ENCODE peak calls at places on chromosomes 2 and 18, in six cellular contexts. One of them, this sample, is unnamed. For H3K9me3, the result is how much of the 10 kb centered on the place peaks cover.

GRCh38 chr2:69205491-69205890 is 181.5 kb downstream of the GFPT1 start:
- DNase-seq in heart left ventricle: no peak
- DNase-seq in fibroblast of lung: no peak
- DNase-seq in esophagus squamous epithelium: no peak
- DNase-seq in cardiac muscle cell: no peak
- DNase-seq in tibial artery: no peak
- DNase-seq in this sample: no peak

GRCh38 chr2:194616334-194616733 is 1040.7 kb upstream of the SLC39A10 start:
- DNase-seq in fibroblast of lung: no peak
- DNase-seq in esophagus squamous epithelium: no peak
- DNase-seq in tibial artery: no peak
- DNase-seq in heart left ventricle: no peak
- DNase-seq in cardiac muscle cell: no peak
- DNase-seq in this sample: no peak

GRCh38 chr2:54081574-54081973 is 33.8 kb upstream of the ACYP2 start:
- DNase-seq in fibroblast of lung: no peak
- DNase-seq in cardiac muscle cell: no peak
- DNase-seq in tibial artery: no peak
- DNase-seq in heart left ventricle: no peak
- DNase-seq in esophagus squamous epithelium: no peak
- DNase-seq in this sample: no peak

GRCh38 chr2:71894266-71894665 is 253.4 kb downstream of the CYP26B1 start:
- DNase-seq in heart left ventricle: no peak
- DNase-seq in cardiac muscle cell: no peak
- DNase-seq in esophagus squamous epithelium: no peak
- DNase-seq in tibial artery: no peak
- DNase-seq in fibroblast of lung: no peak
- DNase-seq in this sample: no peak

GRCh38 chr2:150167711-150168110 is 319.8 kb downstream of the RND3 start:
- DNase-seq in heart left ventricle: no peak
- DNase-seq in cardiac muscle cell: peak
- DNase-seq in fibroblast of lung: peak
- DNase-seq in esophagus squamous epithelium: no peak
- DNase-seq in tibial artery: no peak
- DNase-seq in this sample: no peak

GRCh38 chr2:53422979-53423378 is 344.6 kb upstream of the CHAC2 start:
- DNase-seq in heart left ventricle: no peak
- DNase-seq in fibroblast of lung: peak
- DNase-seq in tibial artery: no peak
- DNase-seq in esophagus squamous epithelium: no peak
- DNase-seq in cardiac muscle cell: peak
- DNase-seq in this sample: no peak

GRCh38 chr2:29236074-29236473 is 120.9 kb downstream of the CLIP4 start:
- DNase-seq in tibial artery: peak
- DNase-seq in fibroblast of lung: no peak
- DNase-seq in esophagus squamous epithelium: no peak
- DNase-seq in cardiac muscle cell: no peak
- DNase-seq in heart left ventricle: no peak
- DNase-seq in this sample: no peak

GRCh38 chr2:120767486-120768005 is 31.9 kb downstream of the GLI2 start:
- DNase-seq in esophagus squamous epithelium: no peak
- DNase-seq in heart left ventricle: peak
- DNase-seq in tibial artery: no peak
- DNase-seq in cardiac muscle cell: no peak
- DNase-seq in fibroblast of lung: no peak
- DNase-seq in this sample: no peak

GRCh38 chr2:150410809-150411208 is 76.7 kb downstream of the RND3 start:
- DNase-seq in heart left ventricle: no peak
- DNase-seq in tibial artery: no peak
- DNase-seq in cardiac muscle cell: peak
- DNase-seq in fibroblast of lung: no peak
- DNase-seq in esophagus squamous epithelium: no peak
- DNase-seq in this sample: peak

DNA sequence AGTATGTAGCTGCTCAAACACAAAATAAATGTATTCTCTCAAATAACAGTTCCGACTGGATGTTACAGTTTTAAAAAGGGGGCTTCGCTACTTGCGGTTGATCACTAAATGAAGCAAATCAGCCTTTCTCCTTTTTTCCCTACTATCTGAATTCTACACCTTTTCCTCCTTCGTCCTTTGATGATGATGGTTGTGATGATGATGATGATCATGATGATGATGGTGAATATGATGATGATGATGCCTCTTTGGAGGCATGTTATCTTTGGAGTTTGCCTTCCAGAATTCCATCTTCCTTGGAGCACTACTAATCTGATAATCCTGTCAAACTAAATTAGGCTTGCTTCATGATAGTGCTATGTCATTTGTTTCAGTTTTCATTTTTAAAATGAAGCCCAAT is 1073.3 kb downstream of the SOCS6 start:
- DNase-seq in heart left ventricle: no peak
- DNase-seq in fibroblast of lung: no peak
- DNase-seq in cardiac muscle cell: no peak
- DNase-seq in esophagus squamous epithelium: no peak
- DNase-seq in tibial artery: no peak
- DNase-seq in this sample: no peak
- H3K9me3 ChIP-seq in heart left ventricle: under half
- H3K9me3 ChIP-seq in fibroblast of lung: under half
- H3K9me3 ChIP-seq in cardiac muscle cell: under half
- H3K9me3 ChIP-seq in esophagus squamous epithelium: under half
- H3K9me3 ChIP-seq in tibial artery: under half
- H3K9me3 ChIP-seq in this sample: under half

DNA sequence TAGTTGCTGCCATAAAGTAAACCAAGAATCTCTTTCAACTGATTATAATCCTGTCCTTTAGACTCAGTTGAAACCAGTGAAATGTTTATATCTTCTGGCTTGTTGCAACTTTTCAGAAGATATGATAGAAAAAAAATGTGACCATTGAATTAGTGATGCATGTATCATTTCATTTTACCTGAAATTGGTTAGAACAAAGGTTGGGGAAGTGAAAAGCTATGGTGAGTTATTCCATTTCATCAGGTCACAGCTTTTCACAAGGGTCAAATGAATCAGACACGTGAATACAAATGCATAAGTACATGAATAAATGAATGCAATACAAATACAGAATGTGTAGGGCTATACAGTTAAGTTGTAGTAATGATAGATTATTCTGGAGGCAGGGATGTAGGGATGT is 15.1 kb downstream of the CCDC85A start:
- DNase-seq in esophagus squamous epithelium: no peak
- DNase-seq in cardiac muscle cell: no peak
- DNase-seq in tibial artery: no peak
- DNase-seq in heart left ventricle: no peak
- DNase-seq in fibroblast of lung: no peak
- DNase-seq in this sample: no peak
- H3K27ac ChIP-seq in esophagus squamous epithelium: no peak
- H3K27ac ChIP-seq in cardiac muscle cell: no peak
- H3K27ac ChIP-seq in tibial artery: no peak
- H3K27ac ChIP-seq in heart left ventricle: no peak
- H3K27ac ChIP-seq in fibroblast of lung: no peak
- H3K27ac ChIP-seq in this sample: no peak

GRCh38 chr2:12657560-12657959 is 59.2 kb upstream of the TRIB2 start:
- DNase-seq in tibial artery: no peak
- DNase-seq in fibroblast of lung: no peak
- DNase-seq in cardiac muscle cell: no peak
- DNase-seq in esophagus squamous epithelium: no peak
- DNase-seq in heart left ventricle: no peak
- DNase-seq in this sample: no peak

GRCh38 chr2:12665334-12665733 is 51.4 kb upstream of the TRIB2 start:
- DNase-seq in tibial artery: no peak
- DNase-seq in fibroblast of lung: no peak
- DNase-seq in cardiac muscle cell: peak
- DNase-seq in esophagus squamous epithelium: no peak
- DNase-seq in heart left ventricle: peak
- DNase-seq in this sample: no peak

GRCh38 chr2:12663306-12664037 is 53.3 kb upstream of the TRIB2 start:
- DNase-seq in tibial artery: no peak
- DNase-seq in esophagus squamous epithelium: no peak
- DNase-seq in fibroblast of lung: no peak
- DNase-seq in cardiac muscle cell: no peak
- DNase-seq in heart left ventricle: peak
- DNase-seq in this sample: no peak

GRCh38 chr2:12658287-12658945 is 58.3 kb upstream of the TRIB2 start:
- DNase-seq in cardiac muscle cell: no peak
- DNase-seq in esophagus squamous epithelium: no peak
- DNase-seq in heart left ventricle: no peak
- DNase-seq in fibroblast of lung: no peak
- DNase-seq in tibial artery: no peak
- DNase-seq in this sample: no peak

GRCh38 chr2:12661472-12661871 is 55.3 kb upstream of the TRIB2 start:
- DNase-seq in esophagus squamous epithelium: no peak
- DNase-seq in heart left ventricle: no peak
- DNase-seq in tibial artery: no peak
- DNase-seq in fibroblast of lung: no peak
- DNase-seq in cardiac muscle cell: peak
- DNase-seq in this sample: no peak
- TF ChIP-seq CTCF in esophagus squamous epithelium: no peak
- TF ChIP-seq CTCF in heart left ventricle: no peak
- TF ChIP-seq CTCF in tibial artery: no peak
- TF ChIP-seq CTCF in fibroblast of lung: no peak
- TF ChIP-seq CTCF in cardiac muscle cell: no peak
- TF ChIP-seq CTCF in this sample: no peak

GRCh38 chr2:207333599-207334308 is 168.0 kb upstream of the KLF7 start:
- DNase-seq in tibial artery: no peak
- DNase-seq in fibroblast of lung: no peak
- DNase-seq in cardiac muscle cell: peak
- DNase-seq in heart left ventricle: no peak
- DNase-seq in esophagus squamous epithelium: no peak
- DNase-seq in this sample: no peak

GRCh38 chr2:207337234-207338219 is 171.8 kb upstream of the KLF7 start:
- DNase-seq in fibroblast of lung: peak
- DNase-seq in cardiac muscle cell: peak
- DNase-seq in esophagus squamous epithelium: no peak
- DNase-seq in heart left ventricle: no peak
- DNase-seq in tibial artery: no peak
- DNase-seq in this sample: no peak

GRCh38 chr2:207334309-207334630 is 168.5 kb upstream of the KLF7 start:
- DNase-seq in cardiac muscle cell: no peak
- DNase-seq in tibial artery: no peak
- DNase-seq in esophagus squamous epithelium: no peak
- DNase-seq in heart left ventricle: no peak
- DNase-seq in fibroblast of lung: peak
- DNase-seq in this sample: no peak

GRCh38 chr2:207332473-207333212 is 166.9 kb upstream of the KLF7 start:
- DNase-seq in esophagus squamous epithelium: no peak
- DNase-seq in cardiac muscle cell: peak
- DNase-seq in heart left ventricle: no peak
- DNase-seq in tibial artery: no peak
- DNase-seq in fibroblast of lung: no peak
- DNase-seq in this sample: no peak

DNA sequence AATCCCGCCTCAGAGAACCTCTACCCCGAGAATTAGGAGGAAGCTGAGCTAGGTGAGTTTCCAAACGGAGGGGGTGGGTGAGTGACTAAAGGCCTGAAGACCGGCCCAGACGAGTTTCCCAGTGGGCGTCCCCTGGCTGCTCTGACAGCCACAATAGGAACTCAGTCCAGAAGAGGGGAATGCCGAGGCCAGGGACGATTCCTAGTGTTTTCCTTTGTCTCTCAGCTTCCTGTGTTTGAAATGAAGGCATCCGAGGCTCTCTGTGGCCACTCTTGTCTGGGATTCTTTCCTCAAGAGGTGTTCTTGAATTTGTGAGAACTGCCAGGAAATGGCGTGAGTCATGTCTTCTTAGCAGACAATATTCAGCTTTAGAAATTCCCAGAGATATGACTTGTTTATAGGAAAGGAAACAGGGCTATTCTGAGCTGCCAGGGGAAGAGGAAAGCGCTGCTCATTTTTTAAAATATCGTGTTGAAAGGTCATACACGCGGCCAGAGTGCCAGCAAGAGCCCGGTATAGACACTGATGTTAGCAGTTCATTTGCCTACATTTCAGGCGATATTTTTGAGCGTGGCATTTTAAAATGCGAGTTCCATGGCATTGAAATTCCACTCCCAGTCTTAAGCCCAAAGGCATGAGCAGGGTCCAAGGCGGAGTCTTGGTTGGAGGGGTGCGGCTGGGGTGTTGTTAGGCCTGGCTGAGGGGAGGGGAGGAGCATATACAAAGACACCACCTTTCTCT is 169.1 kb upstream of the KLF7 start:
- DNase-seq in heart left ventricle: peak
- DNase-seq in fibroblast of lung: peak
- DNase-seq in tibial artery: peak
- DNase-seq in esophagus squamous epithelium: no peak
- DNase-seq in cardiac muscle cell: peak
- DNase-seq in this sample: peak
- H3K9me3 ChIP-seq in heart left ventricle: under half
- H3K9me3 ChIP-seq in fibroblast of lung: under half
- H3K9me3 ChIP-seq in tibial artery: under half
- H3K9me3 ChIP-seq in esophagus squamous epithelium: under half
- H3K9me3 ChIP-seq in cardiac muscle cell: under half
- H3K9me3 ChIP-seq in this sample: under half

DNA sequence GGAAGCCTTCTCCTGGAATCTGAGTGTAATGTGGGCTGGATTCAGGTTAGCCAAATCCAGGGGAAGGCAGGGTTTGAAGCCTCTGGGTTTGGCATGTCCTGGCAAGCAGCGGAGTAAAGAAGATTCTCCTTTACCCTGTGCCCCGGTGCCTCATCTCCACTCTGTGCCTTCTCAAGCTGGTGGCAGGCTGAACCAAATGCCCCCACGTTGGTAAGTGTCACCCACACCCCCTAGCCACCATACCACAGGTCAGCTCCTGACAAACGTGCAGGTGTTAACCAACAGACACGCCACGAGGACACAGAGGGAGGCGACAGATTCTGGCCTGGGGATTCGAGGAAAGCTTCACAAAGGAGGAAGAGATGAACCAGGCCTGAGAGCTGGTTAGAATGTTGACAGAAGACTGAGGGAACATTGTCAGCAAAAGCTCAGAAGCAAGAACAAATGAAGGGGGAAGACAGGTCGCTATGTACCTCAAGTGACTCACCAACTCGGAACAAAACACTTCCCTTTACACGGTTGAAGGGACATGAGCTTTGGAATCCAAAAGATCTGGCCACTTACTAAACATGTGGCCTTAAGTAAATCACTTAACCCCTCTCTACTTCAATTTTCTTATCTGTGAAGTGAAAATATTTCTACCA is 85.2 kb upstream of the LCLAT1 start:
- DNase-seq in heart left ventricle: no peak
- DNase-seq in tibial artery: no peak
- DNase-seq in fibroblast of lung: no peak
- DNase-seq in esophagus squamous epithelium: no peak
- DNase-seq in cardiac muscle cell: no peak
- DNase-seq in this sample: no peak
- H3K27ac ChIP-seq in heart left ventricle: peak
- H3K27ac ChIP-seq in tibial artery: peak
- H3K27ac ChIP-seq in fibroblast of lung: peak
- H3K27ac ChIP-seq in esophagus squamous epithelium: no peak
- H3K27ac ChIP-seq in cardiac muscle cell: peak
- H3K27ac ChIP-seq in this sample: no peak

DNA sequence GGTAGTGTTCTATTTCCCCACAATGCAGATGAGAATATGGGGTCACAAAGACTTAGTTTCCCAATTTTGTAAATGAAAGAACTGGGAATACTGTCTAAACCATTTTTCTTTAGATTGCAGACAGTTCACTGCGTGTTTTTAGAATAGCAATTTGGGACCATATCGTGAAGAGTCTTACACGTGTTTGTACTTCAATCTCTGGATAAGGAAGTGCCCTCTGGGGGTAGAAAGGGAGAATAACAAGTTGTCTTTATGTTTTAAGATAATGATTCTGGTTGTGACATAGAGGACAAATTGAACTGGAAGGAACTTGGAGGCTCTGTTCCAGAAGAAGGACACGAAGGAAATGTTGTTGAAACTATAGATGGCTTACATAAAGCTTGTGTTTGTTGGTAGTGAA is 457.7 kb downstream of the CBLN2 start:
- DNase-seq in heart left ventricle: no peak
- DNase-seq in tibial artery: no peak
- DNase-seq in fibroblast of lung: peak
- DNase-seq in cardiac muscle cell: peak
- DNase-seq in esophagus squamous epithelium: no peak
- DNase-seq in this sample: no peak
- TF ChIP-seq CTCF in heart left ventricle: no peak
- TF ChIP-seq CTCF in tibial artery: peak
- TF ChIP-seq CTCF in fibroblast of lung: no peak
- TF ChIP-seq CTCF in cardiac muscle cell: peak
- TF ChIP-seq CTCF in esophagus squamous epithelium: no peak
- TF ChIP-seq CTCF in this sample: peak